ENCODE peak calls at places on chromosomes 3 and 15, in nine cellular contexts. B, M, C, R, Z, N, H, J and I are unnamed samples. For H3K9me3 and H3K4me1, the result is how much of the 10 kb centered on the place peaks cover.

GRCh38 chr3:182105875-182106274 is 394.1 kb downstream of the SOX2 start:
- DNase-seq in H (no peak), R (no peak), N (no peak), M (no peak), B (no peak), J (no peak), Z (no peak), C (no peak), I (no peak)

GRCh38 chr3:183259087-183259486 is 6.0 kb downstream of the B3GNT5 start:
- DNase-seq in B (no peak), N (no peak), C (no peak), R (no peak), J (no peak), Z (no peak), M (no peak), H (no peak), I (no peak)

GRCh38 chr15:36364377-36364776 is 215.0 kb upstream of the CDIN1 start:
- DNase-seq in H (no peak), M (no peak), J (no peak), C (no peak), N (no peak), Z (no peak), B (no peak), R (no peak), I (no peak)

GRCh38 chr15:85499498-85499897 is 119.1 kb downstream of the AKAP13 start:
- DNase-seq in C (no peak), J (no peak), N (no peak), B (no peak), H (no peak), Z (no peak), M (no peak), R (no peak), I (no peak)

GRCh38 chr15:77481670-77482069 is 61.0 kb downstream of the HMG20A start:
- DNase-seq in R (no peak), C (no peak), N (no peak), Z (no peak), H (no peak), B (no peak), M (no peak), J (no peak), I (no peak)

GRCh38 chr15:91611924-91612323 is 241.6 kb upstream of the SLCO3A1 start:
- DNase-seq in M (no peak), C (no peak), R (no peak), B (no peak), H (no peak), J (no peak), N (no peak), Z (no peak), I (no peak)

GRCh38 chr3:4340411-4341335 is 37.5 kb downstream of the SETMAR start:
- DNase-seq in B (no peak), N (no peak), H (peak), C (no peak), R (no peak), M (no peak), Z (no peak), J (no peak), I (no peak)

GRCh38 chr3:133887075-133887950 is 8.4 kb downstream of the RAB6B start:
- DNase-seq in J (no peak), C (no peak), M (no peak), R (no peak), N (no peak), H (no peak), Z (peak), B (no peak), I (no peak)

GRCh38 chr3:173753593-173753992 is 356.0 kb downstream of the NLGN1 start:
- DNase-seq in N (no peak), Z (no peak), C (no peak), H (no peak), M (no peak), R (no peak), J (no peak), B (no peak), I (no peak)

GRCh38 chr3:106792716-106793115 is 584.5 kb upstream of the CCDC54 start:
- DNase-seq in R (no peak), B (no peak), N (no peak), M (no peak), Z (no peak), J (no peak), C (no peak), H (no peak), I (no peak)

GRCh38 chr3:56042326-56042951 is 425.8 kb downstream of the ERC2 start:
- DNase-seq in J (peak), M (no peak), B (no peak), R (no peak), C (no peak), N (no peak), Z (no peak), H (peak), I (no peak)

GRCh38 chr15:65328506-65329297 is 24.2 kb downstream of the RNU5B-1 start:
- DNase-seq in C (no peak), B (no peak), R (no peak), Z (no peak), N (no peak), H (no peak), M (no peak), J (no peak), I (no peak)

GRCh38 chr15:87860743-87861142 is 395.8 kb downstream of the NTRK3 start:
- DNase-seq in C (no peak), R (no peak), Z (no peak), M (no peak), J (no peak), N (no peak), B (no peak), H (no peak), I (no peak)
- H3K9me3 ChIP-seq in C (under half), R (under half), Z (under half), M (under half), J (under half), N (under half), B (under half), H (under half), I (under half)

GRCh38 chr3:155747867-155748266 is 3.0 kb upstream of the PLCH1 start:
- DNase-seq in N (no peak), M (no peak), H (no peak), C (no peak), J (no peak), B (no peak), Z (no peak), R (no peak), I (no peak)
- H3K4me1 ChIP-seq in N (under half), M (under half), H (under half), C (under half), J (half or more), B (under half), Z (under half), R (under half), I (under half)

GRCh38 chr3:50203113-50203852 is 1.8 kb upstream of the SLC38A3 start:
- DNase-seq in N (no peak), Z (no peak), R (no peak), J (no peak), M (no peak), C (no peak), H (no peak), B (no peak), I (no peak)
- TF ChIP-seq POLR2A in N (no peak), Z (no peak), R (no peak), J (no peak), M (no peak), C (no peak), H (no peak), B (no peak), I (no peak)

GRCh38 chr15:20295238-20295811 is 246.3 kb downstream of the GOLGA6L6 start:
- DNase-seq in B (peak), M (no peak), H (peak), N (no peak), J (no peak), Z (peak), C (no peak), R (no peak), I (no peak)

DNA sequence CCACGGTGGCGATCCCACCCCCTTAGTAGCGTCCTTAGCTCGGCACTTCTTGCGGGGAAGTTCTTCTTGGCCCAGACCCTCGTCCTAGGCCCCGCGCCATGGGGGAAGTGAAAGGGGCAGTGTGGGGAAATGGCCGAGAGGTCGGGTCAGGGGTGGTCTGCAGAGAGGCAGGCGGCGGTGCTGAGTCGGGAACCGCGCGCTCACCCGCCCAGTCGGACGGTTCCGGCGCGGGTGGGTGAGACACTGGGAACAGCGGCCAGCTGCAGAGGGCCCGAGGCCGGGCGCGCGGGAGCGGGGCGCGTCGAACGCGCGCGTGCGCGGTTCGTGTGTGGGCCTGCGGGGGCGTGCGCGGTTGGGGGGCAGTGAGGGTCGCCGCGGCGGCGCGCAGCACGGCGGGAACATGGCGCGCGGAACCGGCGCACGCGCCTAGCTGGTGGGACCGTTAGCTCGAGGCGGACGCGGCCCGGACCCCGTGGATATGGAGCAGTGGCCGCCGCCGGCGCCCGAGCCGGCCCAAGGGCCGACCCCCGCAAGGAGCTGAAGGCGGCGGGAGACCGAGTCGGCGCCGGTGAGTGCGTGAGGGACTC is 246.9 kb downstream of the GOLGA6L6 start:
- DNase-seq in Z (peak), C (no peak), R (no peak), H (peak), N (no peak), M (no peak), J (no peak), B (peak), I (no peak)
- H3K9me3 ChIP-seq in Z (under half), C (under half), R (under half), H (under half), N (under half), M (under half), J (under half), B (under half), I (under half)

DNA sequence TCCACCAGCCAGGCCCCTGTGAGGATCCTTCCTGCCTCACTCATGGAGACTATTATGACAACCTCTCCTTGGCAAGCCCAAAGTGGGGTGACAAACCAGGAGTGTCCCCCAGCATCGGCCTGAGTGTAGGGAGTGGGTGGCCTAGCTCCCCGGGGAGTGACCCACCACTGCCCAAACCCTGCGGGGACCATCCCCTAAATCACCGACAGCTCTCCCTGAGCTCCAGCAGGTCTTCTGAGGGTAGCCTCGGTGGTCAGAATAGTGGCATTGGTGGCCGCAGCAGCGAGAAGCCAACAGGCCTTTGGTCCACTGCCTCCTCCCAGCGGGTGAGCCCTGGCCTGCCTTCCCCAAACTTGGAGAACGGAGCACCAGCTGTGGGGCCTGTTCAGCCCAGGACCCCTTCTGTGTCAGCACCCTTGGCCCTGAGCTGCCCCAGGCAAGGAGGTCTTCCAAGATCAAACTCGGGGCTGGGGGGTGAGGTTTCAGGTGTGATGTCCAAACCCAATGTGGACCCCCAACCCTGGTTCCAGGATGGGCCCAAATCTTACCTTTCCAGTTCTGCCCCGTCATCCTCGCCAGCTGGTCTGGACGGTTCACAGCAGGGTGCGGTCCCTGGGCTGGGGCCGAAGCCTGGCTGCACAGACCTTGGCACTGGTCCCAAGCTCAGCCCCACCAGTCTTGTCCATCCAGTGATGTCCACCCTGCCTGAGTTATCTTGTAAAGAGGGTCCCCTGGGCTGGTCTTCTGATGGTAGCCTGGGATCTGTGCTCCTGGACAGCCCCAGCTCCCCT is 1.0 kb downstream of the LIMD1 start:
- DNase-seq in C (peak), N (no peak), B (peak), J (peak), H (peak), M (peak), R (no peak), Z (no peak), I (peak)
- H3K4me1 ChIP-seq in C (half or more), N (half or more), B (under half), J (under half), H (under half), M (under half), R (under half), Z (half or more), I (under half)

DNA sequence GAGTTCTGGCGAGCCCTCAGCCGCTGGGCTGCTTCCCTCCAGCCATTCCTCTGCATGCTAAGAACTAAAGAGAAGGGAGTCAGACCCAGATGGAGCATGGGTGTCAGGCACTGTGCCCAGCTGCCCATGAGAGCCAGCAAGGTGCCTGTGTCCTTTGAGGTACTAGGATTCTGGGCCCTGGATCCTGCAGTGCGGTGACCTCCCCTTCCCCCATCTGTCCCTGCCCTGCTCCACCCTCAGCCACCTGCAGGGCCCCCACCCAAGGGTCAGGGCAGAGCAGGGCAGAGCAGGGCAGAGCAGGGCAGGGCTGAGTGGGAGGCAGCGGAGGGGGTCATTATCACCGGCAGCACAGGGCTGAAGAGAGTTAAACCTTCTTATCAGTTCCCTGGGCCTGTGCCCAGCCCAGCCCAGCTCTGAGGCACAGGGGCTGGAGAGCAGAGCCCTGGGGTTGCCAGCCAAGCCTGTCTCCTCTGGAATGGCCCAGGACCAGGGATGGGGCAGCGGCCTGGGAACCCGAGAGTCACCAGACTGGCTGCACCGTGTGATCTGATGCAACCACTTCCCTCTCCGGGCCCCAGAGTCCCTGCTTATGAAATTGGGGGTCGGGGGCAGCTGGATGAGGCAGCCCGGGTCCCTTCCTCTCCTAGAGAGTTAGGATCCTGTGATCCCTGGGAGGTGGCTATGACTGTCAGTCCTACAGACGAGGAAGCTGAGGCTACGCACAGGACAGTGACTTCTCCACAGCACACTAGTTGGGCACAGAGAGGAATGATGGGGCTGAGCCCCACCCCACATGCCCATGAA is 17.3 kb downstream of the ZDHHC19 start:
- DNase-seq in C (no peak), H (peak), M (peak), R (no peak), N (no peak), J (no peak), B (no peak), Z (no peak), I (peak)
- TF ChIP-seq POLR2A in C (no peak), H (no peak), M (peak), R (no peak), N (no peak), J (no peak), B (no peak), Z (no peak), I (no peak)